ENCODE peak calls at places on chromosomes 5 and 9, in nine cellular contexts. S is HepG2; H is gastrocnemius medialis; G is uterus; R is CD4-positive, alpha-beta memory T cell; N is aorta; X is right lobe of liver; E is PC-3; Y is upper lobe of right lung. Q is an unnamed sample.

GRCh38 chr5:168117469-168117868 is 174.0 kb upstream of the WWC1 start:
- DNase-seq in S (no peak), H (no peak), G (no peak), R (no peak), N (no peak), X (no peak), E (no peak), Y (no peak), Q (no peak)

GRCh38 chr9:127035423-127035822 is 87.0 kb downstream of the ANGPTL2 start:
- DNase-seq in S (no peak), H (peak), G (peak), R (no peak), N (peak), X (no peak), E (no peak), Y (no peak), Q (no peak)

GRCh38 chr5:159184858-159185381 is 24.4 kb downstream of the RNF145 start:
- DNase-seq in S (no peak), H (no peak), G (no peak), R (no peak), N (no peak), X (no peak), E (peak), Y (no peak), Q (no peak)

GRCh38 chr9:113955076-113955752 is 79.1 kb downstream of the ZNF618 start:
- DNase-seq in S (no peak), H (no peak), G (peak), R (no peak), N (no peak), X (no peak), E (no peak), Y (no peak), Q (no peak)

GRCh38 chr9:107881625-107882300 is 392.2 kb upstream of the KLF4 start:
- DNase-seq in S (no peak), H (no peak), G (no peak), R (no peak), N (no peak), X (no peak), E (no peak), Y (no peak), Q (no peak)

GRCh38 chr9:125992557-125992956 is 245.4 kb downstream of the PBX3 start:
- DNase-seq in S (no peak), H (no peak), G (no peak), R (no peak), N (no peak), X (peak), E (no peak), Y (peak), Q (no peak)

GRCh38 chr5:61737991-61738390 is 405.9 kb downstream of the ZSWIM6 start:
- DNase-seq in S (no peak), H (no peak), G (no peak), R (no peak), N (no peak), X (no peak), E (no peak), Y (no peak), Q (no peak)

GRCh38 chr5:173283318-173284288 is 44.6 kb downstream of the STC2 start:
- DNase-seq in S (peak), H (peak), G (peak), R (peak), N (peak), X (peak), E (peak), Y (peak), Q (peak)

GRCh38 chr9:137611623-137612609 is 6.4 kb downstream of the ARRDC1 start:
- DNase-seq in S (peak), H (peak), G (peak), R (no peak), N (peak), X (no peak), E (peak), Y (peak), Q (peak)

GRCh38 chr5:173984218-173984617 is 4.8 kb upstream of the C5orf47 start:
- DNase-seq in S (peak), H (no peak), G (no peak), R (no peak), N (no peak), X (no peak), E (peak), Y (no peak), Q (no peak)

GRCh38 chr5:68279960-68280359 is 64.4 kb downstream of the PIK3R1 start:
- DNase-seq in S (no peak), H (no peak), G (no peak), R (peak), N (no peak), X (no peak), E (no peak), Y (no peak), Q (no peak)

GRCh38 chr5:163867738-163868137 is 362.3 kb downstream of the MAT2B start:
- DNase-seq in S (no peak), H (no peak), G (no peak), R (no peak), N (no peak), X (no peak), E (no peak), Y (no peak), Q (no peak)

GRCh38 chr5:72760259-72760658 is 56.2 kb upstream of the TNPO1 start:
- DNase-seq in S (no peak), H (no peak), G (no peak), R (no peak), N (no peak), X (no peak), E (peak), Y (no peak), Q (no peak)

GRCh38 chr5:23419115-23419514 is 88.3 kb upstream of the PRDM9 start:
- DNase-seq in S (no peak), H (no peak), G (no peak), R (no peak), N (no peak), X (no peak), E (peak), Y (no peak), Q (no peak)

GRCh38 chr5:64207978-64208377 is 42.3 kb downstream of the RNF180 start:
- DNase-seq in S (peak), H (no peak), G (no peak), R (no peak), N (no peak), X (no peak), E (peak), Y (no peak), Q (no peak)

GRCh38 chr5:109837226-109837861 is 147.6 kb downstream of the MAN2A1 start:
- DNase-seq in S (no peak), H (no peak), G (no peak), R (no peak), N (no peak), X (no peak), E (no peak), Y (no peak), Q (no peak)

GRCh38 chr5:76787237-76787636 is 31.6 kb upstream of the F2RL1 start:
- DNase-seq in S (peak), H (peak), G (peak), R (no peak), N (peak), X (no peak), E (peak), Y (no peak), Q (no peak)

GRCh38 chr5:150438873-150439546 is 10.5 kb downstream of the RPS14 start:
- DNase-seq in S (peak), H (no peak), G (no peak), R (no peak), N (no peak), X (peak), E (peak), Y (no peak), Q (no peak)

GRCh38 chr9:81687521-81688261 is 1.7 kb downstream of the TLE1 start:
- DNase-seq in S (peak), H (peak), G (peak), R (peak), N (peak), X (peak), E (peak), Y (peak), Q (peak)

GRCh38 chr5:64690104-64690416 is 243 bp upstream of the SHISAL2B start:
- DNase-seq in S (no peak), H (no peak), G (no peak), R (no peak), N (no peak), X (no peak), E (no peak), Y (no peak), Q (no peak)

GRCh38 chr5:36897616-36898015 is 21.0 kb downstream of the NIPBL start:
- DNase-seq in S (no peak), H (no peak), G (no peak), R (no peak), N (no peak), X (no peak), E (no peak), Y (no peak), Q (no peak)

GRCh38 chr9:94030318-94031179 is 53.7 kb upstream of the PTPDC1 start:
- DNase-seq in S (peak), H (peak), G (peak), R (peak), N (peak), X (peak), E (peak), Y (peak), Q (peak)

GRCh38 chr5:173968154-173968553 is 20.8 kb upstream of the C5orf47 start:
- DNase-seq in S (no peak), H (no peak), G (no peak), R (no peak), N (no peak), X (no peak), E (no peak), Y (no peak), Q (no peak)

GRCh38 chr9:847505-847904 is 6.0 kb downstream of the DMRT1 start:
- DNase-seq in S (no peak), H (no peak), G (no peak), R (no peak), N (no peak), X (no peak), E (no peak), Y (no peak), Q (no peak)

GRCh38 chr5:6659941-6660684 is 26.9 kb downstream of the SRD5A1 start:
- DNase-seq in S (no peak), H (no peak), G (no peak), R (no peak), N (no peak), X (peak), E (no peak), Y (no peak), Q (no peak)

GRCh38 chr5:123937230-123937629 is 425.3 kb downstream of the CSNK1G3 start:
- DNase-seq in S (peak), H (peak), G (no peak), R (no peak), N (no peak), X (no peak), E (peak), Y (no peak), Q (no peak)

GRCh38 chr9:114060070-114060469 is 18.0 kb downstream of the AMBP start:
- DNase-seq in S (no peak), H (no peak), G (no peak), R (no peak), N (no peak), X (no peak), E (no peak), Y (peak), Q (no peak)

GRCh38 chr5:113223831-113224604 is 210.8 kb downstream of the TSSK1B start:
- DNase-seq in S (no peak), H (no peak), G (no peak), R (no peak), N (no peak), X (no peak), E (peak), Y (no peak), Q (no peak)

GRCh38 chr5:45060686-45061085 is 251.9 kb downstream of the MRPS30 start:
- DNase-seq in S (no peak), H (no peak), G (no peak), R (no peak), N (no peak), X (no peak), E (no peak), Y (no peak), Q (no peak)

GRCh38 chr9:13282998-13283397 is 3.5 kb upstream of the MPDZ start:
- DNase-seq in S (no peak), H (no peak), G (no peak), R (no peak), N (no peak), X (no peak), E (no peak), Y (no peak), Q (no peak)

GRCh38 chr5:102946414-102946813 is 173.5 kb downstream of the GIN1 start:
- DNase-seq in S (no peak), H (no peak), G (no peak), R (no peak), N (no peak), X (no peak), E (no peak), Y (no peak), Q (no peak)

GRCh38 chr5:535781-536698 is 11.8 kb upstream of the SLC9A3 start:
- DNase-seq in S (no peak), H (no peak), G (no peak), R (no peak), N (peak), X (peak), E (no peak), Y (peak), Q (no peak)

GRCh38 chr5:81856948-81857928 is 106.3 kb upstream of the SSBP2 start:
- DNase-seq in S (no peak), H (peak), G (peak), R (no peak), N (peak), X (peak), E (peak), Y (peak), Q (peak)

GRCh38 chr5:96388186-96388585 is 44.9 kb downstream of the PCSK1 start:
- DNase-seq in S (no peak), H (no peak), G (no peak), R (no peak), N (no peak), X (no peak), E (peak), Y (no peak), Q (no peak)

GRCh38 chr5:151079838-151080619 is 805 bp downstream of the TNIP1 start:
- DNase-seq in S (no peak), H (no peak), G (no peak), R (no peak), N (no peak), X (no peak), E (peak), Y (no peak), Q (no peak)

GRCh38 chr5:35233601-35234000 is 3.3 kb upstream of the PRLR start:
- DNase-seq in S (no peak), H (no peak), G (no peak), R (no peak), N (no peak), X (no peak), E (no peak), Y (no peak), Q (no peak)

GRCh38 chr9:121650220-121651013 is 1.0 kb upstream of the DAB2IP start:
- DNase-seq in S (peak), H (no peak), G (peak), R (no peak), N (peak), X (no peak), E (peak), Y (peak), Q (no peak)

DNA sequence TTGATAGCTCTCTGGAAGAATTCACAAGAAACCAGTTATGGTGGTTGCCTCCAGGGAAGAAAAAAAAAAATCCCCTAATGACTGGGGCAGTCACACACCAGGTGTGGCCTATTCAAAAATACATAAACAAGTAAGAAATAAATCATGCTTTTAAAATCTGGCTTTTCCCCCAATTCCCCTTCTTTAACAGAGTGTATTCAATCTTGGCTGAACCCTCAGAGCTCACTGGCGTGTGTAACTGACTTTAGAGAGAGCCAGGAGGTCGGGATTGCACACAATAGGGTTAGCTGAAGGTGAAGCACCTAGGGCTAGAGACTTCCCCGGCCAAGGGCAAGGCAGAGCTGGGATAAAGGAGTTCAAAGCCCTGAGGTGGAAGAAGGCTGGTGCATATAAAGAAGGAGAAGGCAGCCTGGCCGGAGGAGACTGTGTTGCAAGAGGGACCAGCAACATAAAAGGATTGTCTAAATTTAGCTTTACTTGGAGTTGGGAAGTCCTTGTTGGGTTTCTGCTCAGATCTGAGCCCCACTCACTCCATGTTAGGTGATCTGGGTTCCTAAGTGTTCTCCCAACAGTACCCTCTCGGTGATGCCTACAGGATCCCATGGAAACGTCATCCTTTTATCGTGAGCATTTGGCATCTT is 19.7 kb downstream of the FNBP1 start:
- DNase-seq in S (no peak), H (peak), G (peak), R (no peak), N (no peak), X (no peak), E (peak), Y (no peak), Q (no peak)
- H3K27ac ChIP-seq in S (no peak), H (peak), G (peak), R (peak), N (peak), X (peak), E (peak), Y (no peak), Q (peak)

GRCh38 chr5:88829053-88829452 is 53.9 kb downstream of the MEF2C start:
- DNase-seq in S (no peak), H (peak), G (no peak), R (no peak), N (peak), X (no peak), E (peak), Y (no peak), Q (no peak)
- H3K27ac ChIP-seq in S (no peak), H (peak), G (peak), R (no peak), N (peak), X (peak), E (no peak), Y (peak), Q (peak)

DNA sequence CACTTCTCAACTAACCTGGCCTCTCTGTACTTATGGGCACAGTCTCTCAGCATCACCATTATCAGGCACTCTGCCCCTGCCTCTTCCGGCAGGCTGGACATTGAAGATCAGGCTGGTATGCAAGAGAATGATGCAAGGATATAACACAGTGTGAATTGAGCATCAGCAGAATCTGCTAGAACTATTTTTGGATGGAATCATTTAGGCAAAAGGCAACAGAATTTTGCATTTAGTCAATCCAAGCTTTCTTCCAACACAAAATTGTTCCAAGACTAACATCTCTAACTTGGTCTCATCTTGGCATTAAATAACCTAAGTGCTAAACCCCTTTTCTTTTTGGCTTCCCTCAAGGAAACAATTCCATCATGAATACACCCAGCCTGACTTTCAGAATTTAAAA is 340.0 kb downstream of the PRELID2 start:
- DNase-seq in S (no peak), H (no peak), G (no peak), R (no peak), N (no peak), X (no peak), E (no peak), Y (no peak), Q (no peak)
- H3K27ac ChIP-seq in S (no peak), H (no peak), G (no peak), R (no peak), N (peak), X (no peak), E (no peak), Y (no peak), Q (no peak)

DNA sequence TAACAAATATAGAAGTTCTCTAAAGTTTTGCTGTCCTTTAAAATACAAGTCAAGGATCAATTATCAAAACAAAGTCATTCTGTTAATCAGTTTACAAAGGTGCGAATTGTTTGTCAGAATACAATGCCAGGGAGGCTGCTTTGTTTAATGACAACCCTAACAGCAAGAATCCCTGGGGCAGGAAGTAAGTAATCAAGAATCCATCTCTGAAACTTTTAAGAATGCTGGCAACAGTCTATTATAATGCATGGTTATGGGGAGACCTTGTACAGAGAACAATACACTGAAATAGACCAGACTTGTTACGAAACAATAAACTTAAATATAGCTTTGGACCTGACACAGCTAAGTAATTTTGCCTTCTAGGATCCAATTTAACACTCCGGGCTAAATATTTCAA is 421.4 kb downstream of the CETN3 start:
- DNase-seq in S (no peak), H (no peak), G (no peak), R (no peak), N (no peak), X (no peak), E (no peak), Y (no peak), Q (no peak)
- H3K27ac ChIP-seq in S (no peak), H (peak), G (no peak), R (no peak), N (no peak), X (no peak), E (no peak), Y (no peak), Q (no peak)

GRCh38 chr5:126464016-126464415 is 40.8 kb downstream of the GRAMD2B start:
- DNase-seq in S (no peak), H (no peak), G (no peak), R (peak), N (no peak), X (no peak), E (no peak), Y (no peak), Q (no peak)
- H3K27ac ChIP-seq in S (no peak), H (no peak), G (peak), R (no peak), N (no peak), X (no peak), E (no peak), Y (no peak), Q (peak)

GRCh38 chr9:35882996-35883395 is 12.8 kb upstream of the OR13J1 start:
- DNase-seq in S (no peak), H (no peak), G (no peak), R (no peak), N (no peak), X (no peak), E (no peak), Y (no peak), Q (no peak)

DNA sequence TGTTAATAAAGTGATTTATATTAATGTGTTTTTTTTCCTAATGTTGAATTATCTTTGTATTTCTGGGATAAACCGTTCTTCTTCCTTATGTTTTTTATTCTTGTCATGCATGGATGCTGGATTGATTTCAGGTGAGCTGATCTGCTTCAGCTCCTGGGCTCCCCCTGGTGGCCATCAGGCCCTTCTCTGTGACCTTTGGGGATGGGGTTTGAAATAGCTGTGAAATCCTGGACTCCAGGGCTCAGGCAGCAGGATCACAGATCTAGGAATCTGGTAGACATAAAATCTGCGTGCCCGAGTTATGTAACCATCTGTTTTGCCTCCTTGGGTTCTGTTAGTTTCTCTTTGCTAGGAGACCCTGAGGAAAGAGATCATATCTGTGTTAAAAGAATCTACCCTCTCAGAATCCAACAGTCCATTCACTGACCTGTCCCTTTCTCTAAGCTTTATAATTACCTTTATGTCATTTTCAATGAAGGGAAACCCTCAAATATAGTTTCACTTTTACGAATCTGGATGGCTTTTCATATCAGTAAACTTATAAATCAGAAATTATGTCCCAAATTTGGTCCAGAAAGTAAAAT is 12.2 kb upstream of the OR13J1 start:
- DNase-seq in S (peak), H (peak), G (peak), R (peak), N (peak), X (peak), E (peak), Y (peak), Q (peak)
- H3K27ac ChIP-seq in S (no peak), H (no peak), G (no peak), R (no peak), N (no peak), X (no peak), E (no peak), Y (no peak), Q (no peak)